ENCODE peak calls at places on chromosomes 2 and 18, in eight cellular contexts. E is fibroblast of mammary gland; Z is NCI-H1694 treated with DMSO at 0.1 percent for 48 hours; S is iris pigment epithelial cell; Y is SK-MEL-5; D is effector CD4-positive, alpha-beta T cell; G is NCI-H1417; U is dorsolateral prefrontal cortex. I is an unnamed sample.

GRCh38 chr2:24207359-24207758 is 32.5 kb downstream of the FAM228A start:
- DNase-seq in E (no peak), Z (no peak), S (no peak), Y (no peak), D (no peak), G (no peak), U (no peak), I (no peak)

GRCh38 chr2:230866704-230867561 is 2.2 kb downstream of the ITM2C start:
- DNase-seq in E (peak), Z (no peak), S (no peak), Y (peak), D (peak), G (no peak), U (peak), I (no peak)

GRCh38 chr2:84799772-84800171 is 81.1 kb downstream of the TRABD2A start:
- DNase-seq in E (no peak), Z (no peak), S (no peak), Y (no peak), D (no peak), G (no peak), U (no peak), I (no peak)

GRCh38 chr2:25618676-25619075 is 54.7 kb downstream of the DTNB start:
- DNase-seq in E (peak), Z (peak), S (peak), Y (peak), D (no peak), G (no peak), U (no peak), I (no peak)

GRCh38 chr18:63451774-63452173 is 25.0 kb upstream of the SERPINB5 start:
- DNase-seq in E (peak), Z (no peak), S (peak), Y (no peak), D (no peak), G (peak), U (no peak), I (no peak)

GRCh38 chr2:191846787-191847620 is at the start of gene CAVIN2:
- DNase-seq in E (peak), Z (no peak), S (peak), Y (no peak), D (no peak), G (no peak), U (no peak), I (peak)

GRCh38 chr2:52510432-52510831 is 1257.2 kb upstream of the CHAC2 start:
- DNase-seq in E (no peak), Z (no peak), S (peak), Y (no peak), D (no peak), G (no peak), U (no peak), I (no peak)

GRCh38 chr2:54475919-54476318 is 19.8 kb downstream of the SPTBN1 start:
- DNase-seq in E (no peak), Z (no peak), S (no peak), Y (no peak), D (no peak), G (no peak), U (no peak), I (no peak)

GRCh38 chr2:150267651-150268415 is 219.6 kb downstream of the RND3 start:
- DNase-seq in E (no peak), Z (no peak), S (no peak), Y (no peak), D (no peak), G (no peak), U (no peak), I (no peak)

GRCh38 chr2:20576598-20577115 is 74.2 kb downstream of the HS1BP3 start:
- DNase-seq in E (no peak), Z (no peak), S (no peak), Y (no peak), D (no peak), G (no peak), U (no peak), I (no peak)

GRCh38 chr2:240186191-240186725 is 45.8 kb upstream of the OTOS start:
- DNase-seq in E (no peak), Z (no peak), S (no peak), Y (no peak), D (no peak), G (no peak), U (no peak), I (no peak)

GRCh38 chr18:79471048-79471447 is 75.3 kb downstream of the NFATC1 start:
- DNase-seq in E (no peak), Z (peak), S (no peak), Y (no peak), D (no peak), G (no peak), U (no peak), I (no peak)

GRCh38 chr2:202269585-202269984 is 4.0 kb downstream of the NOP58 start:
- DNase-seq in E (peak), Z (no peak), S (no peak), Y (no peak), D (peak), G (no peak), U (no peak), I (no peak)

GRCh38 chr18:79952996-79953559 is 1.6 kb upstream of the SLC66A2 start:
- DNase-seq in E (no peak), Z (no peak), S (no peak), Y (no peak), D (no peak), G (no peak), U (no peak), I (no peak)

GRCh38 chr2:219736196-219736595 is 108.8 kb downstream of the SLC4A3 start:
- DNase-seq in E (peak), Z (peak), S (peak), Y (peak), D (no peak), G (peak), U (no peak), I (no peak)

GRCh38 chr18:70464343-70465114 is 175.7 kb downstream of the SOCS6 start:
- DNase-seq in E (peak), Z (no peak), S (peak), Y (peak), D (no peak), G (peak), U (peak), I (peak)

GRCh38 chr2:231683907-231684306 is 24.4 kb upstream of the PTMA start:
- DNase-seq in E (no peak), Z (no peak), S (no peak), Y (no peak), D (no peak), G (no peak), U (no peak), I (no peak)

GRCh38 chr2:215434447-215435260 is 1.2 kb downstream of the FN1 start:
- DNase-seq in E (peak), Z (no peak), S (peak), Y (no peak), D (no peak), G (no peak), U (no peak), I (no peak)

GRCh38 chr2:66235408-66235807 is 199.5 kb upstream of the MEIS1 start:
- DNase-seq in E (no peak), Z (no peak), S (no peak), Y (no peak), D (no peak), G (no peak), U (no peak), I (no peak)

GRCh38 chr18:10681581-10682367 is 155.9 kb downstream of the NAPG start:
- DNase-seq in E (no peak), Z (no peak), S (peak), Y (no peak), D (no peak), G (no peak), U (no peak), I (no peak)

GRCh38 chr2:207408086-207408794 is 121.5 kb upstream of the CREB1 start:
- DNase-seq in E (peak), Z (peak), S (no peak), Y (no peak), D (no peak), G (peak), U (no peak), I (no peak)

GRCh38 chr2:10329880-10330699 is 27.4 kb downstream of the HPCAL1 start:
- DNase-seq in E (peak), Z (peak), S (peak), Y (no peak), D (peak), G (no peak), U (no peak), I (no peak)

GRCh38 chr2:128644156-128644555 is 325.5 kb upstream of the HS6ST1 start:
- DNase-seq in E (no peak), Z (no peak), S (no peak), Y (no peak), D (no peak), G (no peak), U (no peak), I (no peak)

GRCh38 chr2:43293744-43294695 is 67.6 kb upstream of the ZFP36L2 start:
- DNase-seq in E (peak), Z (no peak), S (peak), Y (peak), D (no peak), G (no peak), U (no peak), I (no peak)

GRCh38 chr2:189024861-189025618 is 50.9 kb downstream of the COL3A1 start:
- DNase-seq in E (peak), Z (no peak), S (no peak), Y (peak), D (no peak), G (no peak), U (no peak), I (peak)

GRCh38 chr2:140744379-140744778 is 1386.4 kb downstream of the LRP1B start:
- DNase-seq in E (no peak), Z (no peak), S (no peak), Y (no peak), D (no peak), G (no peak), U (no peak), I (no peak)

GRCh38 chr18:75163736-75164135 is 45.2 kb downstream of the PTGR3 start:
- DNase-seq in E (no peak), Z (no peak), S (no peak), Y (no peak), D (no peak), G (no peak), U (no peak), I (no peak)